ENCODE peak calls at places on chromosome 3, in nine cellular contexts. I is breast epithelium; P is ovary; G is nucleus accumbens; Q is NCI-H1436; Y is fibroblast of mammary gland; E is endothelial cell; N is stimulated activated naive CD8-positive, alpha-beta T cell treated with anti-CD3 and anti-CD28 coated beads, Interleukin-15, amount 100 ng/mL, for 72 hours; L is T-helper 17 cell. B is an unnamed sample.
A peak's percentile ranks its signal among the peaks of the same experiment; 100 is the strongest.

GRCh38 chr3:100865442-100865841 is 127.8 kb downstream of the ABI3BP start:
- DNase-seq in I (no peak), P (no peak), G (no peak), Q (no peak), Y (peak; percentile 57), E (no peak), N (no peak), L (no peak), B (no peak)

GRCh38 chr3:18438586-18438985 is 13.4 kb upstream of the SATB1 start:
- DNase-seq in I (no peak), P (no peak), G (no peak), Q (no peak), Y (no peak), E (no peak), N (peak; percentile 81), L (peak; percentile 20), B (peak; percentile 58)

GRCh38 chr3:149001727-149002126 is 10.4 kb downstream of the GYG1 start:
- DNase-seq in I (no peak), P (no peak), G (no peak), Q (no peak), Y (no peak), E (no peak), N (no peak), L (no peak), B (no peak)

GRCh38 chr3:197364410-197365071 is 66.1 kb upstream of the DLG1 start:
- DNase-seq in I (no peak), P (no peak), G (no peak), Q (no peak), Y (no peak), E (no peak), N (no peak), L (no peak), B (no peak)

GRCh38 chr3:37642959-37643598 is 218.6 kb upstream of the CTDSPL start:
- DNase-seq in I (no peak), P (no peak), G (no peak), Q (no peak), Y (no peak), E (no peak), N (no peak), L (no peak), B (no peak)

GRCh38 chr3:5299146-5299545 is 111.6 kb downstream of the EDEM1 start:
- DNase-seq in I (no peak), P (no peak), G (no peak), Q (no peak), Y (no peak), E (no peak), N (no peak), L (no peak), B (no peak)

GRCh38 chr3:16609927-16610580 is 4.8 kb upstream of the DAZL start:
- DNase-seq in I (no peak), P (no peak), G (no peak), Q (no peak), Y (peak; percentile 79), E (no peak), N (no peak), L (no peak), B (no peak)

GRCh38 chr3:191641789-191642188 is 180.8 kb downstream of the PYDC2 start:
- DNase-seq in I (no peak), P (no peak), G (no peak), Q (no peak), Y (no peak), E (no peak), N (no peak), L (no peak), B (no peak)

GRCh38 chr3:124793054-124793740 is 62.9 kb downstream of the UMPS start:
- DNase-seq in I (no peak), P (no peak), G (no peak), Q (no peak), Y (peak; percentile 71), E (no peak), N (no peak), L (no peak), B (no peak)

GRCh38 chr3:169002689-169003088 is 660.8 kb downstream of the MECOM start:
- DNase-seq in I (no peak), P (no peak), G (no peak), Q (peak; percentile 15), Y (no peak), E (no peak), N (no peak), L (no peak), B (no peak)

GRCh38 chr3:15628967-15629366 is 27.4 kb downstream of the BTD start:
- DNase-seq in I (no peak), P (no peak), G (no peak), Q (no peak), Y (no peak), E (no peak), N (no peak), L (no peak), B (no peak)

B was measured in left lung.